ENCODE peak calls at places on chromosome 7, in eight cellular contexts. W is astrocyte, U is heart right ventricle, E is endothelial cell of umbilical vein, M is AG04449, N is GM06990, T is mucosa of descending colon, R is lower lobe of right lung. X is an unnamed sample.

GRCh38 chr7:22413211-22413610 is 56.3 kb upstream of the RAPGEF5 start:
- DNase-seq in W (no peak), U (no peak), E (no peak), M (no peak), N (no peak), T (no peak), R (no peak), X (no peak)

GRCh38 chr7:132185150-132185549 is 391.1 kb downstream of the PLXNA4 start:
- DNase-seq in W (no peak), U (no peak), E (no peak), M (no peak), N (no peak), T (no peak), R (no peak), X (no peak)

GRCh38 chr7:21910253-21910652 is 35.4 kb downstream of the CDCA7L start:
- DNase-seq in W (no peak), U (peak), E (no peak), M (no peak), N (no peak), T (no peak), R (no peak), X (no peak)

GRCh38 chr7:102992820-102993531 is 80.2 kb downstream of the LRRC17 start:
- DNase-seq in W (peak), U (peak), E (peak), M (peak), N (no peak), T (peak), R (no peak), X (peak)

GRCh38 chr7:30877010-30877740 is 34.5 kb upstream of the AQP1 start:
- DNase-seq in W (peak), U (no peak), E (no peak), M (no peak), N (no peak), T (no peak), R (no peak), X (no peak)

GRCh38 chr7:43803865-43804264 is 45.4 kb downstream of the BLVRA start:
- DNase-seq in W (no peak), U (no peak), E (no peak), M (no peak), N (no peak), T (no peak), R (no peak), X (no peak)

GRCh38 chr7:132475669-132476116 is 100.6 kb downstream of the PLXNA4 start:
- DNase-seq in W (peak), U (no peak), E (no peak), M (no peak), N (no peak), T (no peak), R (no peak), X (no peak)

GRCh38 chr7:157519798-157520244 is 183.0 kb downstream of the DNAJB6 start:
- DNase-seq in W (no peak), U (no peak), E (no peak), M (no peak), N (no peak), T (no peak), R (no peak), X (no peak)

GRCh38 chr7:123580406-123581161 is 21.0 kb upstream of the ASB15 start:
- DNase-seq in W (peak), U (peak), E (peak), M (peak), N (no peak), T (peak), R (no peak), X (peak)

GRCh38 chr7:72152171-72153131 is 259.7 kb downstream of the CALN1 start:
- DNase-seq in W (no peak), U (no peak), E (no peak), M (no peak), N (no peak), T (no peak), R (no peak), X (no peak)

GRCh38 chr7:55245271-55245723 is 119.8 kb upstream of the LANCL2 start:
- DNase-seq in W (peak), U (no peak), E (no peak), M (peak), N (no peak), T (no peak), R (no peak), X (peak)

GRCh38 chr7:84790873-84791272 is 396.0 kb downstream of the SEMA3D start:
- DNase-seq in W (peak), U (no peak), E (no peak), M (peak), N (no peak), T (no peak), R (no peak), X (peak)

GRCh38 chr7:126700807-126701604 is 551.7 kb downstream of the GRM8 start:
- DNase-seq in W (peak), U (no peak), E (peak), M (peak), N (peak), T (peak), R (peak), X (peak)

GRCh38 chr7:82234457-82235049 is 209.0 kb downstream of the CACNA2D1 start:
- DNase-seq in W (peak), U (no peak), E (peak), M (no peak), N (peak), T (no peak), R (no peak), X (peak)

GRCh38 chr7:142412551-142413193 is 154.8 kb upstream of the PRSS58 start:
- DNase-seq in W (peak), U (no peak), E (peak), M (peak), N (no peak), T (peak), R (no peak), X (peak)

GRCh38 chr7:42237891-42238531 is 1.0 kb upstream of the GLI3 start:
- DNase-seq in W (peak), U (peak), E (peak), M (no peak), N (no peak), T (peak), R (peak), X (peak)

GRCh38 chr7:12647364-12648219 is 39.8 kb upstream of the ARL4A start:
- DNase-seq in W (peak), U (no peak), E (no peak), M (no peak), N (no peak), T (peak), R (no peak), X (peak)

GRCh38 chr7:14685112-14685511 is 217.4 kb downstream of the DGKB start:
- DNase-seq in W (no peak), U (no peak), E (no peak), M (no peak), N (no peak), T (no peak), R (no peak), X (no peak)

GRCh38 chr7:73967832-73968295 is 60.1 kb upstream of the ELN start:
- DNase-seq in W (no peak), U (no peak), E (no peak), M (no peak), N (no peak), T (no peak), R (no peak), X (no peak)

GRCh38 chr7:51303142-51303525 is 13.5 kb downstream of the COBL start:
- DNase-seq in W (no peak), U (no peak), E (no peak), M (no peak), N (no peak), T (no peak), R (no peak), X (no peak)

GRCh38 chr7:98265841-98266271 is 13.8 kb upstream of the TECPR1 start:
- DNase-seq in W (peak), U (no peak), E (peak), M (no peak), N (no peak), T (no peak), R (no peak), X (no peak)

GRCh38 chr7:38169862-38170261 is 8.2 kb upstream of the STARD3NL start:
- DNase-seq in W (peak), U (no peak), E (peak), M (peak), N (peak), T (peak), R (no peak), X (peak)

DNA sequence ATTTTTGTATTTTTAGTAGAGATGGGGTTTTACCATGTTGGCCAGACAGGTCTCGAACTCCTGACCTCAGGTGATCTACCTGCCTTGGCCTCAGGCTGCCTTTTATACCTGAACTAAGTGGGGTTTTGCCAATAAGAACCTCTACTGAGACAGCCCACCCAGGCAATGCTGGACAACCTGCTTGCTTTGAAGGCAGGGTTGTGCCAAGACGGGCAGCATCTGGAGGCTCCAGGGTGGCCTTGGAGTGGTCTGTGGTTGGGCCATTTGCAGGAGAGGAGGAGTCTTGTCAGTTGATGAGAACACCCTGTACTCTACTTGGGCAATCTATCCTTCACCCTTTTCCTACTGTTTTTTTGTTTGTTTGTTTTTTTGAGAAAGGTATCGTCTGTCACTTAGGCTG is 75.3 kb upstream of the ZNF735 start:
- DNase-seq in W (no peak), U (no peak), E (no peak), M (no peak), N (no peak), T (no peak), R (no peak), X (no peak)
- H3K4me3 ChIP-seq in W (no peak), U (no peak), E (no peak), M (no peak), N (no peak), T (no peak), R (no peak), X (no peak)

GRCh38 chr7:111308691-111309090 is 217.8 kb downstream of the LRRN3 start:
- DNase-seq in W (no peak), U (no peak), E (no peak), M (no peak), N (no peak), T (no peak), R (no peak), X (no peak)

GRCh38 chr7:111312966-111313365 is 222.0 kb downstream of the LRRN3 start:
- DNase-seq in W (no peak), U (no peak), E (no peak), M (no peak), N (no peak), T (no peak), R (no peak), X (peak)
- TF ChIP-seq CTCF in W (no peak), U (no peak), E (no peak), M (no peak), N (peak), T (no peak), R (no peak), X (no peak)

DNA sequence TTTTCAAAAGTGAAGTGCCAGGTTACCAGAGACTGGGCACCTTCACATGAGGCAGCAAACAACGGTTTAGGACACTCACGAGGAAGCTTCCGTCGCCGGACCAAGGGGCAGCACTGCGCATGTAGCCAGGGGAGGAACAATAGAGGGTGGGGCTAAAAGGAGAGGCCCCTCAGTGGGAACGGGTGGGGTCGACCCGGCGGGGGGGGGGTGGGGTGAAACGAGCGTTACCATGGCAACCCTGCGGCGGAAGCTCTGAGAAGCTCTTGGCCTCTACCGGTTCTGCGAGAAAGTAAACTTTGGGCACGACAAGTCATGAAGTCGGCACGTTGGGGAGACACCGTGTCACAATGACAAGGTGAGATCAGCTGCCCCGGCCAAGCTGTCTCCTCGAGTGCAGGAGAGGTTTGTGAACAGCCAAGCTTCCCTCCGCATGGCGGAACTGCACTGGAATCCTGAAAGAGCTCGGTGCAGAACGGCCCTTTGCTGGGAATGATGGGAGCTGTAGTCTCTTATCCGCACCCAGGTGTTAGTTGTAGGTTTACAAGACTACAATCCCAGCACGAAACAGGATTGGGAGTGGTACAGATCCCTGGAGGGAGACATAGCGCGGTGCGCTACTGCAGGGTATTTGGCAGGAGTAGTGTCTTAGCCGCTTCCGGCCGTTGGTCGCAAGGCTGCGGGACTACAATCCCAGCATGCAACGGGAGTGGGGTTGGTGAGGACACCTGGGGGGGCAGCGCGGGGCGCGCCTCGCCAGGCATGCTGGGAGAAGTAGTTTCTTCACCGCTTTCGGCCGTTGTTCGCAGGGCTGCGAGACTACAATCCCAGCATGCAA is 72.8 kb upstream of the ZNF722 start:
- DNase-seq in W (no peak), U (peak), E (no peak), M (no peak), N (peak), T (peak), R (peak), X (peak)
- H3K4me3 ChIP-seq in W (no peak), U (peak), E (no peak), M (no peak), N (peak), T (peak), R (peak), X (peak)

DNA sequence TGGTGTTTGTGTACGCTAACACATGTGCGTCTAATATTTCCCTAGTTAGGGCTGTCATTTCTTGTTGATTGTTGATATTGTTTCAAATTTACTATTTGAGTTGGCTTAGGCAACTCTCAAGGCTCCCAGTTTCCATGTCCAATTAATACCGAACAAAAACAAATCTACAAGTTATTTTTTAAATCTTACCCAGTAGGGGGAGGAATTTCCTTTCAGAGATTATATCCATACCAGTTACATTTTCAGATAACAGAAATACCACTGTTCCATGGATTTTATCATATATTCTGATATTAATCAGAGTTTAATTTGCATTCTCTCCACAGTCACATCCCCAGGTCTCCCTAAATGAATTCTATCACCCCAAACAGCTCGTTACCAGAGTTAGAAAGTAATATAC is 7.2 kb upstream of the AKR1B10 start:
- DNase-seq in W (no peak), U (no peak), E (peak), M (no peak), N (no peak), T (no peak), R (no peak), X (peak)
- TF ChIP-seq CTCF in W (no peak), U (no peak), E (no peak), M (no peak), N (no peak), T (no peak), R (no peak), X (peak)

DNA sequence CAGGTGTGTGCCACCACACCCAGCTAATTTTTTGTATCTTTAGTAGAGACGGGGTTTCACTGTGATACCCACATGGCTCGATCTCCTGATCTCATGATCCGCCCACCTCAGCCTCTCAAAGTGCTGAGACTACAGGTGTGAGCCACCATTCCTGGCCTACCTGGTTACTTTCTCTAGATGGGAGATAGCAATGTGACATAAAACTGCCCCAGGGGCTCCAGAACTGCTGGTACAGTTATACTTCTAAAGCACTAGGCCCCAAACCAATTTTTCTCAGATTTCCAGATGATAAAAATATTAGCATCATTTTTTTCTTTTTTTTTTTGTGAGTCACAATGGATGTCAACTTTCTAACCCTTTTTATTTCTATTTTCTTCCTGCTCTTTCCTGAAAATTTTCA is 27.4 kb downstream of the ITGB8 start:
- DNase-seq in W (no peak), U (no peak), E (no peak), M (no peak), N (no peak), T (no peak), R (no peak), X (no peak)
- H3K4me3 ChIP-seq in W (no peak), U (no peak), E (no peak), M (no peak), N (no peak), T (no peak), R (no peak), X (no peak)

GRCh38 chr7:134755422-134756022 is 23.9 kb upstream of the CALD1 start:
- DNase-seq in W (no peak), U (peak), E (peak), M (no peak), N (no peak), T (peak), R (no peak), X (peak)
- TF ChIP-seq CTCF in W (peak), U (peak), E (peak), M (peak), N (peak), T (no peak), R (peak), X (peak)

GRCh38 chr7:140230862-140231778 is 54.3 kb upstream of the KDM7A start:
- DNase-seq in W (no peak), U (peak), E (peak), M (no peak), N (peak), T (peak), R (peak), X (peak)

GRCh38 chr7:140230517-140230861 is 53.7 kb upstream of the KDM7A start:
- DNase-seq in W (no peak), U (no peak), E (no peak), M (no peak), N (peak), T (peak), R (peak), X (no peak)

GRCh38 chr7:140229591-140230516 is 53.1 kb upstream of the KDM7A start:
- DNase-seq in W (no peak), U (no peak), E (no peak), M (no peak), N (peak), T (peak), R (peak), X (no peak)

GRCh38 chr7:140232959-140233649 is 56.3 kb upstream of the KDM7A start:
- DNase-seq in W (no peak), U (no peak), E (no peak), M (no peak), N (peak), T (no peak), R (no peak), X (no peak)

DNA sequence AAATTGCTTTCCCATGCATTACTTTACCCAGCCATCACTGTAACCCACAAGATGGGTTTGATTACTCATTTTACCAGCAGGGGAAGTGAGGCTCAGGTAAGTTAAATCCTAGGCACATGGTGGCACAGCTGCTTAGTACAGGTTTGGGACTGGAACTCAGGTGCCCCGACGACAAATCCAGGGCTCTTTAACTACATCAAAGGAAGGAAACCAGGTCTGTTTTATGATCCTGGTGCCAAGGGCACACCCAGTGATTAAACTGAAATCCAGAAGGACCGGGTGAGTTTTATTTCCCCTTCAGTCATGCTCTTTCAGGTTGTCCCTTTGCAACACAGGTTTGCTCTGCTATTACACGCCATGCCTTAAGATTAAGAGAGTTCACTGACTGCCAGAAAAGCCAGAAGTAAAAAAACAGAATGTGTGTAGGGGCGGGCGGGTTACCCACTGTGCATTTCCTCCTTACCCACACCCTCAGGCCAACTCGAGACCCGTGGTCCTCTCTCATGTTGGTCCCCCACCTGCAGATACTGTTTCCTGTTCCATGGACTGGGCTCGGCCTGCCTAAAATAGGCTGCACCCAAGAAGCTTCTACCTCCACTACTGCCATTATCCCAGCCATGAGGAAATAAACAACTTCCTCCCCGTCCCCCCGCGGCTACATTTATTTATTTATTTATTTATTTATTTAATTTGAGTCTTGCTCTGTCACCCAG is 55.2 kb upstream of the KDM7A start:
- DNase-seq in W (no peak), U (no peak), E (no peak), M (no peak), N (no peak), T (peak), R (no peak), X (no peak)
- H3K4me3 ChIP-seq in W (peak), U (peak), E (no peak), M (peak), N (no peak), T (no peak), R (peak), X (no peak)

DNA sequence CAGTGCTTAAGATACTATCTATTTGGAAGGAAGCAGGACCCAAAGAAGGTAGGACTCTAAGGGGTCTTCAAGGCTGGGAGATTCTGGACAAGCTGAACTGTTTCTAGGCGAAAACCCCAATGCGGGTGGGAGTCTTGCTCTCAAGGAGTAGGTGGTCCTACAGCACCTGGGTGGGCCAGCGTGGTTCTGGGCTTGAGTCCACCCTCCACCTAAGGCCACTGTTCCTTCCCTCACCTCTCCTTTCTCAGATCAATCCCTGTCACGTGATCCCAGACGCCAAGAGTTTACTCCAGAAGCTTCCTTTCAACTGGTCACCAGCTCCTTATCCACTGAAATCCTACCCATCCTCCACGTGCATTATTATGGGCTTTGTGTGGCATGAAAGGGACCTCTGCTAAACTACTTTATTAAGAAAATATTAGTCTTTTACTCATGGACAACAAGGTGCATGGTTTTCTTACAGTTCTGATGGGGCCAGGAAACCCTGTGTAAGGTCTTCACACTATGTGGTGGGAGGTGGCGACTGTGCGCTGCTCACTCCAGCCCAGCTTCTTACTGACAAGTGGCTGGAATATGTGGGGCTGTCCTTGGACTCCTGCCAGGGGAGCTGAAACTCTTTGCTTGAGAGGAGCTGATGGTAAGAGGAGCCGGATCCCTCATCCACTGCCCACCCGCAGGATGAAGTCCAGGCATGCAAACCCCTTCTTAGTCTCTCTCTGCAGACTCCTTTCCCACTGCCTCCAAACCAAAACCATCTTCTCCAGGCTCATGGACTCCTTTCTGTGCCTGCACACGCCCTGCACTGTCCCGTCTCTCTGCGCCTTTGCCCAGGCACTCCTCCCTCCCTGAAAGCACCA is 1.6 kb downstream of the ZNF746 start:
- DNase-seq in W (peak), U (peak), E (peak), M (peak), N (no peak), T (peak), R (peak), X (peak)
- TF ChIP-seq CTCF in W (no peak), U (no peak), E (no peak), M (no peak), N (no peak), T (no peak), R (no peak), X (no peak)

X was measured in fibroblast of mammary gland.